ENCODE peak calls at places on chromosomes 16 and 17, in nine cellular contexts. M, U, J, V, Y, W, D, A and T are unnamed samples.

GRCh38 chr16:50207652-50208051 is 54.5 kb downstream of the TENT4B start:
- DNase-seq in Y (no peak), U (no peak), V (no peak), J (no peak), A (no peak), M (no peak), W (no peak), D (no peak), T (no peak)

GRCh38 chr16:57873218-57873617 is 70.9 kb upstream of the KIFC3 start:
- DNase-seq in J (no peak), U (no peak), W (no peak), Y (no peak), V (no peak), A (no peak), M (no peak), D (peak; percentile 95), T (no peak)

GRCh38 chr17:78127240-78127887 is 1.2 kb downstream of the TMC6 start:
- DNase-seq in W (peak; percentile 68), U (no peak), M (peak; percentile 66), J (peak; percentile 85), A (no peak), Y (peak; percentile 78), D (no peak), V (peak; percentile 83), T (no peak)

GRCh38 chr17:82205720-82206508 is 6.7 kb downstream of the CCDC57 start:
- DNase-seq in U (peak; percentile 60), Y (peak; percentile 85), W (peak; percentile 84), A (peak; percentile 82), D (peak; percentile 91), M (peak; percentile 68), J (peak; percentile 90), V (peak; percentile 86), T (peak; percentile 84)

GRCh38 chr16:1989826-1990335 is at the start of gene SYNGR3:
- DNase-seq in V (no peak), Y (no peak), U (no peak), D (peak; percentile 54), J (no peak), A (no peak), W (no peak), M (no peak), T (no peak)

GRCh38 chr16:71923941-71924690 is 28.8 kb downstream of the IST1 start:
- DNase-seq in D (no peak), A (no peak), U (no peak), Y (no peak), V (no peak), M (no peak), J (no peak), W (peak; percentile 72), T (no peak)

GRCh38 chr17:8672326-8672725 is 41.8 kb upstream of the MYH10 start:
- DNase-seq in A (no peak), M (no peak), V (no peak), D (no peak), Y (no peak), W (no peak), U (no peak), J (no peak), T (no peak)

GRCh38 chr17:76556759-76557367 is 17.0 kb downstream of the PRCD start:
- DNase-seq in U (no peak), D (peak; percentile 55), J (no peak), V (no peak), A (no peak), Y (no peak), M (no peak), W (no peak), T (peak; percentile 75)

GRCh38 chr17:79933863-79934652 is 94.8 kb upstream of the CBX4 start:
- DNase-seq in M (no peak), U (no peak), J (peak; percentile 72), D (no peak), V (no peak), W (no peak), Y (no peak), A (no peak), T (peak; percentile 48)

GRCh38 chr17:34306466-34306865 is 12.8 kb upstream of the CCL8 start:
- DNase-seq in W (no peak), M (no peak), U (peak; percentile 25), D (peak; percentile 80), V (no peak), J (no peak), A (no peak), Y (no peak), T (no peak)

GRCh38 chr16:25950586-25951201 is 258.9 kb downstream of the HS3ST4 start:
- DNase-seq in J (no peak), V (no peak), M (no peak), U (peak; percentile 94), A (no peak), W (no peak), D (peak; percentile 78), Y (no peak), T (no peak)

GRCh38 chr17:9195346-9195870 is 174.1 kb downstream of the NTN1 start:
- DNase-seq in A (no peak), M (no peak), Y (no peak), V (no peak), J (no peak), U (no peak), W (no peak), D (no peak), T (no peak)

GRCh38 chr17:3657874-3658783 is 10.2 kb downstream of the TAX1BP3 start:
- DNase-seq in J (no peak), U (no peak), A (no peak), D (no peak), M (no peak), Y (no peak), W (no peak), V (no peak), T (no peak)

GRCh38 chr17:48732688-48733629 is 4.4 kb upstream of the HOXB13 start:
- DNase-seq in U (no peak), W (no peak), V (no peak), J (no peak), M (no peak), Y (no peak), D (peak; percentile 78), A (no peak), T (peak; percentile 53)

GRCh38 chr17:31487648-31488263 is 96.3 kb downstream of the RAB11FIP4 start:
- DNase-seq in Y (peak; percentile 85), V (peak; percentile 97), A (peak; percentile 74), M (peak; percentile 95), J (peak; percentile 90), D (peak; percentile 96), U (peak; percentile 58), W (peak; percentile 96), T (peak; percentile 79)
- H3K4me3 ChIP-seq in Y (peak overlapping the region; percentile 74), V (peak overlapping the region; percentile 66), A (peak overlapping the region; percentile 14), M (peak overlapping the region; percentile 63), J (peak overlapping the region; percentile 77), D (peak overlapping the region; percentile 94), U (peak overlapping the region; percentile 89), W (peak overlapping the region; percentile 83), T (peak overlapping the region; percentile 47)

GRCh38 chr17:64538508-64539120 is 31.8 kb downstream of the CEP95 start:
- DNase-seq in M (no peak), V (no peak), A (no peak), Y (no peak), D (no peak), U (no peak), W (no peak), J (no peak), T (no peak)
- H3K27ac ChIP-seq in M (no peak overlapping the region), V (no peak overlapping the region), A (no peak overlapping the region), Y (no peak overlapping the region), D (peak overlapping the region; percentile 39), U (no peak overlapping the region), W (no peak overlapping the region), J (no peak overlapping the region), T (no peak overlapping the region)

GRCh38 chr16:70697601-70698170 is 11.8 kb upstream of the MTSS2 start:
- DNase-seq in W (no peak), J (no peak), U (no peak), V (no peak), Y (no peak), M (no peak), D (no peak), A (no peak), T (no peak)
- H3K4me1 ChIP-seq in W (peaks cover 66% of the 10 kb centered on the region), J (no peaks in the 10 kb centered on the region), U (peaks cover 20% of the 10 kb centered on the region), V (peaks cover 4% of the 10 kb centered on the region), Y (peaks cover 100% of the 10 kb centered on the region), M (no peaks in the 10 kb centered on the region), D (peaks cover 24% of the 10 kb centered on the region), A (peaks cover 22% of the 10 kb centered on the region), T (peaks cover 82% of the 10 kb centered on the region)

GRCh38 chr17:6913608-6914443 is 82.0 kb upstream of the ALOX12 start:
- DNase-seq in Y (peak; percentile 79), D (peak; percentile 78), M (peak; percentile 20), U (peak; percentile 29), W (peak; percentile 52), V (peak; percentile 65), J (peak; percentile 82), A (peak; percentile 68), T (peak; percentile 77)
- H3K4me3 ChIP-seq in Y (peak overlapping the region; percentile 60), D (no peak overlapping the region), M (no peak overlapping the region), U (no peak overlapping the region), W (peak overlapping the region; percentile 57), V (no peak overlapping the region), J (no peak overlapping the region), A (no peak overlapping the region), T (no peak overlapping the region)